ENCODE peak calls at places on chromosome 21, in four cellular contexts. One of them, this sample, is unnamed.

GRCh38 chr21:35113064-35113463 is 64.0 kb upstream of the RUNX1 start:
- DNase-seq in NT2/D1: no peak
- DNase-seq in HTR-8/SVneo: no peak
- DNase-seq in Calu3: no peak
- DNase-seq in this sample: no peak

GRCh38 chr21:31395268-31395667 is 51.2 kb upstream of the TIAM1 start:
- DNase-seq in NT2/D1: no peak
- DNase-seq in HTR-8/SVneo: no peak
- DNase-seq in Calu3: no peak
- DNase-seq in this sample: no peak

GRCh38 chr21:44428281-44428942 is 26.9 kb upstream of the LRRC3 start:
- DNase-seq in NT2/D1: peak; percentile 80
- DNase-seq in HTR-8/SVneo: no peak
- DNase-seq in Calu3: peak; percentile 18
- DNase-seq in this sample: peak; percentile 36

GRCh38 chr21:38760017-38760761 is 45.5 kb upstream of the ETS2 start:
- DNase-seq in NT2/D1: no peak
- DNase-seq in HTR-8/SVneo: no peak
- DNase-seq in Calu3: no peak
- DNase-seq in this sample: no peak

GRCh38 chr21:42120056-42120903 is 49.2 kb downstream of the UMODL1 start:
- DNase-seq in NT2/D1: no peak
- DNase-seq in HTR-8/SVneo: no peak
- DNase-seq in Calu3: peak; percentile 33
- DNase-seq in this sample: no peak

GRCh38 chr21:41614456-41615010 is 106.6 kb upstream of the TMPRSS2 start:
- DNase-seq in NT2/D1: no peak
- DNase-seq in HTR-8/SVneo: no peak
- DNase-seq in Calu3: no peak
- DNase-seq in this sample: no peak

GRCh38 chr21:41616063-41616591 is 108.2 kb upstream of the TMPRSS2 start:
- DNase-seq in NT2/D1: no peak
- DNase-seq in HTR-8/SVneo: no peak
- DNase-seq in Calu3: no peak
- DNase-seq in this sample: no peak

GRCh38 chr21:44509539-44509938 is 30.5 kb downstream of the KRTAP10-1 start:
- DNase-seq in NT2/D1: no peak
- DNase-seq in HTR-8/SVneo: no peak
- DNase-seq in Calu3: peak; percentile 68
- DNase-seq in this sample: no peak

GRCh38 chr21:36765229-36765628 is 66.3 kb downstream of the SIM2 start:
- DNase-seq in NT2/D1: no peak
- DNase-seq in HTR-8/SVneo: no peak
- DNase-seq in Calu3: no peak
- DNase-seq in this sample: no peak

GRCh38 chr21:31781737-31782136 is 49.8 kb upstream of the SCAF4 start:
- DNase-seq in NT2/D1: no peak
- DNase-seq in HTR-8/SVneo: peak; percentile 24
- DNase-seq in Calu3: no peak
- DNase-seq in this sample: no peak

GRCh38 chr21:44926364-44927101 is 5.8 kb upstream of the ITGB2 start:
- DNase-seq in NT2/D1: no peak
- DNase-seq in HTR-8/SVneo: no peak
- DNase-seq in Calu3: no peak
- DNase-seq in this sample: no peak

GRCh38 chr21:42845296-42845965 is 33.9 kb downstream of the WDR4 start:
- DNase-seq in NT2/D1: no peak
- DNase-seq in HTR-8/SVneo: no peak
- DNase-seq in Calu3: no peak
- DNase-seq in this sample: peak; percentile 6

GRCh38 chr21:42430570-42430969 is 26.9 kb downstream of the UBASH3A start:
- DNase-seq in NT2/D1: no peak
- DNase-seq in HTR-8/SVneo: no peak
- DNase-seq in Calu3: no peak
- DNase-seq in this sample: no peak

GRCh38 chr21:44368711-44369446 is 15.5 kb downstream of the TRPM2 start:
- DNase-seq in NT2/D1: no peak
- DNase-seq in HTR-8/SVneo: no peak
- DNase-seq in Calu3: no peak
- DNase-seq in this sample: no peak

GRCh38 chr21:46388896-46389295 is 64.9 kb downstream of the PCNT start:
- DNase-seq in NT2/D1: no peak
- DNase-seq in HTR-8/SVneo: no peak
- DNase-seq in Calu3: no peak
- DNase-seq in this sample: no peak

GRCh38 chr21:43331962-43332458 is 94.9 kb downstream of the SIK1 start:
- DNase-seq in NT2/D1: no peak
- DNase-seq in HTR-8/SVneo: no peak
- DNase-seq in Calu3: no peak
- DNase-seq in this sample: no peak

GRCh38 chr21:45471229-45472052 is 66.5 kb downstream of the COL18A1 start:
- DNase-seq in NT2/D1: no peak
- DNase-seq in HTR-8/SVneo: peak; percentile 48
- DNase-seq in Calu3: peak; percentile 16
- DNase-seq in this sample: no peak

GRCh38 chr21:45923146-45923545 is 58.4 kb upstream of the COL6A1 start:
- DNase-seq in NT2/D1: peak; percentile 85
- DNase-seq in HTR-8/SVneo: peak; percentile 84
- DNase-seq in Calu3: peak; percentile 54
- DNase-seq in this sample: peak; percentile 77

GRCh38 chr21:34826818-34827217 is 158.0 kb downstream of the CLIC6 start:
- DNase-seq in NT2/D1: no peak
- DNase-seq in HTR-8/SVneo: no peak
- DNase-seq in Calu3: no peak
- DNase-seq in this sample: no peak

GRCh38 chr21:43348801-43349261 is 78.1 kb downstream of the SIK1 start:
- DNase-seq in NT2/D1: no peak
- DNase-seq in HTR-8/SVneo: no peak
- DNase-seq in Calu3: no peak
- DNase-seq in this sample: no peak

GRCh38 chr21:45453308-45453950 is 48.5 kb downstream of the COL18A1 start:
- DNase-seq in NT2/D1: no peak
- DNase-seq in HTR-8/SVneo: no peak
- DNase-seq in Calu3: no peak
- DNase-seq in this sample: no peak

GRCh38 chr21:42193131-42193671 is 25.7 kb upstream of the ABCG1 start:
- DNase-seq in NT2/D1: no peak
- DNase-seq in HTR-8/SVneo: no peak
- DNase-seq in Calu3: no peak
- DNase-seq in this sample: no peak

GRCh38 chr21:46098303-46099141 is 610 bp downstream of the COL6A2 start:
- DNase-seq in NT2/D1: no peak
- DNase-seq in HTR-8/SVneo: no peak
- DNase-seq in Calu3: no peak
- DNase-seq in this sample: peak; percentile 50

GRCh38 chr21:45641480-45642035 is 2.0 kb upstream of the PCBP3 start:
- DNase-seq in NT2/D1: no peak
- DNase-seq in HTR-8/SVneo: no peak
- DNase-seq in Calu3: no peak
- DNase-seq in this sample: no peak

GRCh38 chr21:42317826-42318746 is 2.9 kb upstream of the TFF3 start:
- DNase-seq in NT2/D1: no peak
- DNase-seq in HTR-8/SVneo: no peak
- DNase-seq in Calu3: no peak
- DNase-seq in this sample: no peak

GRCh38 chr21:39377444-39378050 is 28.7 kb upstream of the HMGN1 start:
- DNase-seq in NT2/D1: peak; percentile 67
- DNase-seq in HTR-8/SVneo: no peak
- DNase-seq in Calu3: no peak
- DNase-seq in this sample: no peak

GRCh38 chr21:36211660-36212512 is 55.3 kb downstream of the DOP1B start:
- DNase-seq in NT2/D1: no peak
- DNase-seq in HTR-8/SVneo: peak; percentile 45
- DNase-seq in Calu3: no peak
- DNase-seq in this sample: no peak

GRCh38 chr21:15809065-15809464 is 79.3 kb downstream of the USP25 start:
- DNase-seq in NT2/D1: no peak
- DNase-seq in HTR-8/SVneo: no peak
- DNase-seq in Calu3: no peak
- DNase-seq in this sample: no peak

GRCh38 chr21:41758550-41758949 is 8.3 kb downstream of the RIPK4 start:
- DNase-seq in NT2/D1: no peak
- DNase-seq in HTR-8/SVneo: no peak
- DNase-seq in Calu3: no peak
- DNase-seq in this sample: no peak

GRCh38 chr21:36156815-36157670 is at the start of gene DOP1B:
- DNase-seq in NT2/D1: no peak
- DNase-seq in HTR-8/SVneo: peak; percentile 28
- DNase-seq in Calu3: no peak
- DNase-seq in this sample: peak; percentile 60

GRCh38 chr21:33025471-33026298 is at the start of gene OLIG2:
- DNase-seq in NT2/D1: peak; percentile 93
- DNase-seq in HTR-8/SVneo: peak; percentile 37
- DNase-seq in Calu3: no peak
- DNase-seq in this sample: peak; percentile 95

GRCh38 chr21:45409466-45410150 is 4.6 kb downstream of the COL18A1 start:
- DNase-seq in NT2/D1: no peak
- DNase-seq in HTR-8/SVneo: no peak
- DNase-seq in Calu3: no peak
- DNase-seq in this sample: no peak

GRCh38 chr21:33937931-33938339 is 22.3 kb upstream of the ATP5PO start:
- DNase-seq in NT2/D1: no peak
- DNase-seq in HTR-8/SVneo: no peak
- DNase-seq in Calu3: no peak
- DNase-seq in this sample: no peak

GRCh38 chr21:42461881-42462877 is 33.8 kb downstream of the RSPH1 start:
- DNase-seq in NT2/D1: no peak
- DNase-seq in HTR-8/SVneo: no peak
- DNase-seq in Calu3: peak; percentile 49
- DNase-seq in this sample: no peak

GRCh38 chr21:34614443-34614692 is 545 bp downstream of the RCAN1 start:
- DNase-seq in NT2/D1: no peak
- DNase-seq in HTR-8/SVneo: no peak
- DNase-seq in Calu3: no peak
- DNase-seq in this sample: no peak

GRCh38 chr21:45116066-45116465 is 41.7 kb downstream of the ADARB1 start:
- DNase-seq in NT2/D1: no peak
- DNase-seq in HTR-8/SVneo: no peak
- DNase-seq in Calu3: no peak
- DNase-seq in this sample: no peak

GRCh38 chr21:31460985-31461384 is 116.9 kb upstream of the TIAM1 start:
- DNase-seq in NT2/D1: no peak
- DNase-seq in HTR-8/SVneo: no peak
- DNase-seq in Calu3: no peak
- DNase-seq in this sample: no peak

GRCh38 chr21:32916522-32917099 is 109.1 kb upstream of the OLIG2 start:
- DNase-seq in NT2/D1: no peak
- DNase-seq in HTR-8/SVneo: no peak
- DNase-seq in Calu3: peak; percentile 15
- DNase-seq in this sample: no peak

This sample was measured in HAP-1.